ENCODE peak calls at places on chromosomes 5 and 9, in six cellular contexts. B is AG04449, S is fibroblast of the aortic adventitia, F is epithelial cell of esophagus, H is cardiac muscle cell, W is esophagus squamous epithelium. M is an unnamed sample.

GRCh38 chr5:55897206-55897894 is 46.2 kb downstream of the IL31RA start:
- DNase-seq in S (no peak), F (no peak), H (no peak), W (no peak), B (no peak), M (no peak)

GRCh38 chr5:72194846-72195245 is 87.6 kb downstream of the MAP1B start:
- DNase-seq in S (no peak), B (no peak), F (no peak), W (no peak), H (no peak), M (no peak)

GRCh38 chr5:87311400-87312279 is 44.0 kb downstream of the RASA1 start:
- DNase-seq in H (no peak), F (no peak), B (no peak), W (no peak), S (no peak), M (no peak)

GRCh38 chr5:53407373-53407772 is 73.1 kb upstream of the FST start:
- DNase-seq in F (peak), S (peak), H (no peak), W (no peak), B (no peak), M (no peak)

GRCh38 chr9:11933926-11934325 is 759.3 kb upstream of the TYRP1 start:
- DNase-seq in W (no peak), F (peak), B (peak), S (peak), H (no peak), M (no peak)

GRCh38 chr9:116786737-116787136 is 99.6 kb downstream of the TRIM32 start:
- DNase-seq in S (no peak), H (no peak), F (no peak), W (no peak), B (no peak), M (no peak)

GRCh38 chr5:83109380-83109779 is 32.0 kb downstream of the XRCC4 start:
- DNase-seq in H (no peak), W (no peak), F (no peak), B (no peak), S (no peak), M (no peak)

GRCh38 chr5:136979131-136979530 is 520.0 kb downstream of the SPOCK1 start:
- DNase-seq in H (no peak), F (peak), S (no peak), B (peak), W (no peak), M (no peak)

GRCh38 chr5:64532657-64533056 is 26.8 kb downstream of the RGS7BP start:
- DNase-seq in S (no peak), H (no peak), F (no peak), W (no peak), B (no peak), M (no peak)

GRCh38 chr5:1295650-1296037 is 776 bp upstream of the TERT start:
- DNase-seq in F (no peak), B (no peak), W (no peak), S (no peak), H (no peak), M (peak)

GRCh38 chr5:2524620-2525019 is 226.9 kb downstream of the IRX2 start:
- DNase-seq in W (no peak), H (no peak), S (no peak), F (no peak), B (no peak), M (no peak)

GRCh38 chr5:57735754-57736153 is 253.1 kb upstream of the ACTBL2 start:
- DNase-seq in H (no peak), F (peak), W (no peak), B (peak), S (peak), M (no peak)

GRCh38 chr5:54774281-54775171 is 210.9 kb downstream of the ESM1 start:
- DNase-seq in B (no peak), S (peak), W (no peak), F (peak), H (no peak), M (peak)

GRCh38 chr5:124504081-124504916 is 242.1 kb downstream of the ZNF608 start:
- DNase-seq in F (no peak), B (no peak), H (no peak), S (no peak), W (no peak), M (no peak)

GRCh38 chr5:157076558-157076957 is 17.6 kb upstream of the HAVCR1 start:
- DNase-seq in B (no peak), F (peak), H (no peak), S (peak), W (no peak), M (peak)

GRCh38 chr9:21778300-21778699 is 24.1 kb upstream of the MTAP start:
- DNase-seq in W (no peak), F (peak), H (no peak), B (no peak), S (peak), M (no peak)

GRCh38 chr5:43523662-43524072 is 8.7 kb upstream of the C5orf34 start:
- DNase-seq in F (no peak), H (no peak), B (no peak), W (no peak), S (peak), M (no peak)

GRCh38 chr5:132334812-132335211 is 34.7 kb upstream of the SLC22A5 start:
- DNase-seq in B (no peak), F (peak), S (no peak), H (no peak), W (no peak), M (no peak)

GRCh38 chr9:135215571-135216161 is 128.2 kb downstream of the OLFM1 start:
- DNase-seq in H (no peak), W (no peak), S (peak), B (no peak), F (no peak), M (no peak)

GRCh38 chr5:143434261-143435206 is 31.0 kb upstream of the NR3C1 start:
- DNase-seq in F (no peak), W (no peak), H (no peak), B (no peak), S (peak), M (no peak)

GRCh38 chr5:173823721-173824567 is 64.2 kb upstream of the CPEB4 start:
- DNase-seq in S (peak), H (no peak), W (no peak), B (peak), F (peak), M (no peak)

GRCh38 chr5:171542504-171543150 is 123.2 kb downstream of the FGF18 start:
- DNase-seq in S (no peak), H (peak), W (no peak), F (no peak), B (no peak), M (no peak)

GRCh38 chr5:96096724-96097123 is 135.1 kb upstream of the ELL2 start:
- DNase-seq in H (no peak), S (peak), W (no peak), B (no peak), F (no peak), M (no peak)

GRCh38 chr5:133612021-133612860 is at the start of gene FSTL4:
- DNase-seq in H (peak), S (no peak), F (peak), B (no peak), W (no peak), M (no peak)

GRCh38 chr9:87973791-87974292 is 491 bp downstream of the CDK20 start:
- DNase-seq in F (no peak), B (no peak), H (peak), W (no peak), S (peak), M (no peak)

GRCh38 chr9:37910271-37910670 is 6.3 kb upstream of the SLC25A51 start:
- DNase-seq in S (no peak), F (no peak), W (no peak), B (no peak), H (no peak), M (peak)

GRCh38 chr9:109934499-109935214 is 154.7 kb downstream of the PALM2AKAP2 start:
- DNase-seq in W (no peak), F (no peak), B (no peak), H (no peak), S (no peak), M (no peak)

GRCh38 chr9:98410185-98410697 is 154.8 kb upstream of the TBC1D2 start:
- DNase-seq in S (peak), W (no peak), H (peak), B (peak), F (peak), M (no peak)

GRCh38 chr5:140151068-140151718 is 23.8 kb upstream of the CYSTM1 start:
- DNase-seq in F (no peak), W (no peak), B (no peak), S (no peak), H (no peak), M (no peak)

GRCh38 chr9:135447126-135447525 is 32.5 kb upstream of the PPP1R26 start:
- DNase-seq in B (no peak), W (no peak), H (no peak), S (no peak), F (no peak), M (no peak)

GRCh38 chr9:131298341-131298740 is 8.8 kb downstream of the PLPP7 start:
- DNase-seq in F (no peak), W (no peak), H (no peak), S (no peak), B (no peak), M (no peak)

GRCh38 chr5:107215581-107215980 is 455.2 kb downstream of the EFNA5 start:
- DNase-seq in H (no peak), B (no peak), F (peak), S (no peak), W (no peak), M (no peak)

GRCh38 chr5:140550147-140551079 is 3.0 kb downstream of the EIF4EBP3 start:
- DNase-seq in B (no peak), H (no peak), W (no peak), F (no peak), S (no peak), M (no peak)

GRCh38 chr5:135009736-135010501 is 24.1 kb downstream of the PITX1 start:
- DNase-seq in F (no peak), S (no peak), H (no peak), W (no peak), B (no peak), M (no peak)

GRCh38 chr5:115571441-115571878 is 26.9 kb upstream of the FEM1C start:
- DNase-seq in H (no peak), B (no peak), W (no peak), F (no peak), S (peak), M (no peak)

GRCh38 chr9:118303216-118303615 is 599.0 kb downstream of the TLR4 start:
- DNase-seq in H (no peak), B (no peak), F (peak), W (no peak), S (no peak), M (no peak)

GRCh38 chr9:114655689-114656088 is 1.9 kb downstream of the TEX53 start:
- DNase-seq in S (peak), F (no peak), B (peak), W (no peak), H (no peak), M (no peak)

GRCh38 chr9:13278368-13279246 is 885 bp downstream of the MPDZ start:
- DNase-seq in F (peak), S (peak), W (no peak), B (no peak), H (peak), M (peak)

GRCh38 chr5:142779163-142779562 is 9.0 kb downstream of the ARHGAP26 start:
- DNase-seq in S (peak), B (no peak), W (no peak), F (peak), H (peak), M (no peak)

DNA sequence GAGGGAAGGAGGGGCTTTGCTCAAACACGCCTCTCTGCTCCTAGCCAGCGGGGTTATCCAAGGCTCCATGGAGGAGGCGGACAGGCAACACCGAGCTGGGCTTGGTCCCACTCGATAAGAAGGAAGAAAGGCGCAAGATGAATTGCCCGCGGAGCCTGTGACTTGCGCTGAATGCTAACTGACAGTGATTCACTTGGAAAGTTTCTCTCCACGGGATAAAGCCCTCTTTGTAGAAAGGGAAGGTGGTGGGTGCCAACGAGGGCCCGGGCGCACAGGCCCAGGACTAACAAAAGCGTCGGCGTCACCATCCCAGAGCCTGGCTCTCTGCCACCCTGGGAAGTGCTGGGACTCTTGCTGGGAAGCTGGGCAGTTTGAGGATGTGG is 76.0 kb downstream of the VAV2 start:
- DNase-seq in S (no peak), F (peak), W (no peak), H (no peak), B (no peak), M (no peak)
- TF ChIP-seq CTCF in S (no peak), F (no peak), W (no peak), H (no peak), B (no peak), M (no peak)

GRCh38 chr5:17620627-17621026 is 10.4 kb downstream of the TAF11L12 start:
- DNase-seq in B (no peak), W (no peak), F (no peak), H (no peak), S (no peak), M (no peak)
- TF ChIP-seq CTCF in B (no peak), W (no peak), F (no peak), H (no peak), S (no peak), M (no peak)

DNA sequence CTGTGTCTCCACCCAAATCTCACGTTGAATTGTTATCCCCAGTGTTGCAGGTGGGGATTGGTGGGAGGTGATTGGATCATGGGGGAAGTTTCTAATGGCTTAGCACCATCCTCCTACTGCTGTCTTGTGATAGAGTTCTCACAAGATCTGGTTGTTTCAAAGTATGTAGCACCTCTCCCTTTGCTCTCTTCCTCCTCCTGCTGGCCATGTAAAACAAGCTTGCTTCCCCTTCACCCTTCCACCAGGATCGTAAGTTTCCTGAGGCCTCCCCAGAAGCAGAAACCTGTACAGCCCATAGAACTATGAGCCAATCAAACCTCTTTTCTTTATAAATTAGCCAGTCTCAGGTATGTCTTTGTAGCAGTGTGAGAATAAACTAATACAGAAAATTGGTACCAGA is 214.7 kb upstream of the C9orf72 start:
- DNase-seq in B (no peak), S (no peak), F (peak), H (no peak), W (no peak), M (no peak)
- TF ChIP-seq CTCF in B (no peak), S (no peak), F (peak), H (peak), W (no peak), M (no peak)

GRCh38 chr9:5437254-5438216 is at the start of gene PLGRKT:
- DNase-seq in W (peak), H (peak), S (peak), B (no peak), F (peak), M (peak)
- TF ChIP-seq CTCF in W (no peak), H (peak), S (no peak), B (no peak), F (peak), M (peak)

GRCh38 chr9:95874989-95875304 is 544 bp upstream of the ERCC6L2 start:
- DNase-seq in W (no peak), F (peak), H (peak), S (no peak), B (no peak), M (peak)
- TF ChIP-seq CTCF in W (no peak), F (no peak), H (no peak), S (no peak), B (no peak), M (no peak)

M was measured in tibial artery.